ENCODE peak calls at places on chromosomes 6 and 20, in seven cellular contexts. O, L, M, Q, S, B and F are unnamed samples.

GRCh38 chr20:33863440-33864323 is 52.5 kb downstream of the CHMP4B start:
- DNase-seq in B (no peak), L (no peak), S (no peak), O (no peak), M (no peak), Q (no peak), F (no peak)

GRCh38 chr6:129670634-129671033 is 39.3 kb downstream of the ARHGAP18 start:
- DNase-seq in S (no peak), O (no peak), B (no peak), M (no peak), L (no peak), Q (no peak), F (no peak)

GRCh38 chr6:28141500-28142329 is at the start of gene ZKSCAN8:
- DNase-seq in Q (peak; percentile 89), S (peak; percentile 66), M (peak; percentile 85), B (peak; percentile 28), L (peak; percentile 76), O (peak; percentile 32), F (peak; percentile 62)

GRCh38 chr6:109184638-109185037 is 89.3 kb downstream of the CEP57L1 start:
- DNase-seq in B (no peak), S (no peak), L (no peak), O (no peak), M (no peak), Q (no peak), F (no peak)

GRCh38 chr6:75094614-75095321 is 111.1 kb downstream of the COL12A1 start:
- DNase-seq in L (no peak), O (no peak), Q (no peak), S (no peak), B (no peak), M (peak; percentile 93), F (no peak)

GRCh38 chr6:108677357-108677756 is 116.6 kb downstream of the FOXO3 start:
- DNase-seq in Q (no peak), O (no peak), S (no peak), B (no peak), M (peak; percentile 30), L (no peak), F (no peak)

GRCh38 chr6:27250955-27251671 is 3.6 kb downstream of the PRSS16 start:
- DNase-seq in L (peak; percentile 56), Q (peak; percentile 84), O (peak; percentile 17), B (no peak), S (peak; percentile 53), M (peak; percentile 47), F (peak; percentile 59)

GRCh38 chr6:8499540-8499939 is 64.2 kb upstream of the SLC35B3 start:
- DNase-seq in O (no peak), L (no peak), S (no peak), M (peak; percentile 14), Q (peak; percentile 4), B (no peak), F (no peak)

GRCh38 chr6:149233056-149233715 is 84.3 kb upstream of the TAB2 start:
- DNase-seq in S (peak; percentile 3), B (no peak), O (no peak), Q (no peak), M (peak; percentile 95), L (no peak), F (peak; percentile 19)

GRCh38 chr20:47610247-47610944 is 108.7 kb downstream of the NCOA3 start:
- DNase-seq in M (peak; percentile 83), B (peak; percentile 40), O (no peak), S (peak; percentile 24), Q (no peak), L (peak; percentile 33), F (peak; percentile 55)